ENCODE peak calls at places on chromosomes 3 and 15, in eight cellular contexts. W is endodermal cell, M is transverse colon, H is mammary epithelial cell, T is uterus, A is cardiac fibroblast, G is dorsolateral prefrontal cortex, X is AG09309. Y is an unnamed sample.

GRCh38 chr3:98980915-98981596 is 79.6 kb upstream of the DCBLD2 start:
- DNase-seq in X (no peak), A (peak; percentile 81), H (peak; percentile 93), M (no peak), T (no peak), W (no peak), G (no peak), Y (no peak)

GRCh38 chr3:13565581-13566461 is 16.9 kb downstream of the FBLN2 start:
- DNase-seq in A (no peak), H (no peak), G (no peak), M (no peak), W (no peak), X (no peak), T (no peak), Y (no peak)

GRCh38 chr3:13132281-13132680 is 59.1 kb upstream of the IQSEC1 start:
- DNase-seq in W (peak; percentile 37), X (no peak), M (peak; percentile 2), H (no peak), G (no peak), T (no peak), A (no peak), Y (no peak)

GRCh38 chr3:64836097-64836496 is 148.3 kb upstream of the ADAMTS9 start:
- DNase-seq in G (no peak), T (no peak), X (no peak), W (no peak), H (peak; percentile 48), A (no peak), M (no peak), Y (no peak)

GRCh38 chr15:34610388-34610787 is 26.9 kb upstream of the GOLGA8B start:
- DNase-seq in T (no peak), H (peak; percentile 5), W (no peak), X (no peak), M (no peak), A (peak; percentile 49), G (no peak), Y (peak; percentile 29)

GRCh38 chr15:37053070-37053653 is 47.2 kb downstream of the MEIS2 start:
- DNase-seq in H (no peak), T (no peak), X (no peak), A (peak; percentile 31), G (no peak), W (no peak), M (no peak), Y (no peak)

GRCh38 chr3:101567528-101568317 is 6.1 kb downstream of the TRMT10C start:
- DNase-seq in X (no peak), G (no peak), A (no peak), M (no peak), H (no peak), T (no peak), W (no peak), Y (no peak)

GRCh38 chr3:58531956-58532355 is 5.0 kb downstream of the ACOX2 start:
- DNase-seq in T (no peak), G (no peak), X (no peak), M (no peak), W (no peak), H (peak; percentile 13), A (peak; percentile 29), Y (no peak)

GRCh38 chr3:179263134-179263533 is 12.2 kb upstream of the KCNMB3 start:
- DNase-seq in M (no peak), G (no peak), T (no peak), X (no peak), A (no peak), H (no peak), W (no peak), Y (no peak)

GRCh38 chr15:39931615-39932014 is 2.3 kb upstream of the EIF2AK4 start:
- DNase-seq in X (no peak), H (no peak), T (no peak), W (no peak), M (no peak), A (peak; percentile 31), G (no peak), Y (no peak)

GRCh38 chr3:72698154-72698917 is 149.9 kb downstream of the SHQ1 start:
- DNase-seq in X (no peak), H (no peak), T (no peak), G (no peak), A (no peak), M (no peak), W (peak; percentile 88), Y (no peak)

GRCh38 chr3:172707967-172708366 is 2.9 kb downstream of the NCEH1 start:
- DNase-seq in H (peak; percentile 13), A (peak; percentile 88), T (no peak), M (no peak), G (no peak), W (no peak), X (peak; percentile 66), Y (no peak)

GRCh38 chr3:166274996-166275395 is 437.8 kb upstream of the BCHE start:
- DNase-seq in A (no peak), X (no peak), T (no peak), W (no peak), H (no peak), M (no peak), G (no peak), Y (no peak)

GRCh38 chr3:178117641-178118040 is 418.6 kb upstream of the KCNMB2 start:
- DNase-seq in X (no peak), A (peak; percentile 29), M (no peak), W (no peak), G (no peak), H (no peak), T (no peak), Y (no peak)

GRCh38 chr15:87871738-87872315 is 384.7 kb downstream of the NTRK3 start:
- DNase-seq in W (no peak), H (no peak), G (no peak), M (no peak), A (peak; percentile 45), X (no peak), T (no peak), Y (no peak)

GRCh38 chr3:132347095-132347494 is 29.9 kb downstream of the ACP3 start:
- DNase-seq in M (no peak), A (peak; percentile 96), X (peak; percentile 16), W (no peak), G (no peak), T (no peak), H (peak; percentile 73), Y (no peak)

GRCh38 chr3:39166134-39166710 is 12.8 kb upstream of the CSRNP1 start:
- DNase-seq in A (peak; percentile 92), W (peak; percentile 83), M (no peak), G (no peak), T (no peak), X (peak; percentile 93), H (peak; percentile 79), Y (no peak)

GRCh38 chr3:138960417-138960852 is 13.4 kb downstream of the FOXL2NB start:
- DNase-seq in M (no peak), T (no peak), X (no peak), H (no peak), W (no peak), G (no peak), A (no peak), Y (no peak)

GRCh38 chr3:126124148-126124868 is 40.4 kb upstream of the SLC41A3 start:
- DNase-seq in T (peak; percentile 5), X (no peak), M (peak; percentile 6), W (peak; percentile 81), A (no peak), G (peak; percentile 34), H (no peak), Y (no peak)
- H3K4me3 ChIP-seq in T (no peak overlapping the region), X (no peak overlapping the region), M (no peak overlapping the region), W (no peak overlapping the region), A (no peak overlapping the region), G (no peak overlapping the region), H (no peak overlapping the region), Y (no peak overlapping the region)

GRCh38 chr15:72338617-72339321 is 18.8 kb upstream of the CELF6 start:
- DNase-seq in A (peak; percentile 97), W (no peak), X (peak; percentile 99), T (no peak), M (no peak), H (no peak), G (no peak), Y (no peak)
- H3K4me3 ChIP-seq in A (no peak overlapping the region), W (no peak overlapping the region), X (no peak overlapping the region), T (no peak overlapping the region), M (no peak overlapping the region), H (no peak overlapping the region), G (no peak overlapping the region), Y (no peak overlapping the region)

GRCh38 chr3:11567516-11568467 is 75.9 kb downstream of the VGLL4 start:
- DNase-seq in M (no peak), A (peak; percentile 96), T (peak; percentile 50), W (no peak), X (no peak), G (no peak), H (peak; percentile 92), Y (no peak)

GRCh38 chr3:11566916-11567315 is 76.8 kb downstream of the VGLL4 start:
- DNase-seq in A (no peak), M (no peak), W (peak; percentile 77), G (no peak), T (no peak), X (no peak), H (no peak), Y (no peak)

GRCh38 chr3:11569156-11569741 is 74.5 kb downstream of the VGLL4 start:
- DNase-seq in T (peak; percentile 16), W (no peak), X (no peak), H (no peak), A (no peak), M (no peak), G (no peak), Y (no peak)

GRCh38 chr3:11570251-11570650 is 73.5 kb downstream of the VGLL4 start:
- DNase-seq in H (no peak), W (no peak), T (peak; percentile 16), M (no peak), A (no peak), X (no peak), G (no peak), Y (no peak)

DNA sequence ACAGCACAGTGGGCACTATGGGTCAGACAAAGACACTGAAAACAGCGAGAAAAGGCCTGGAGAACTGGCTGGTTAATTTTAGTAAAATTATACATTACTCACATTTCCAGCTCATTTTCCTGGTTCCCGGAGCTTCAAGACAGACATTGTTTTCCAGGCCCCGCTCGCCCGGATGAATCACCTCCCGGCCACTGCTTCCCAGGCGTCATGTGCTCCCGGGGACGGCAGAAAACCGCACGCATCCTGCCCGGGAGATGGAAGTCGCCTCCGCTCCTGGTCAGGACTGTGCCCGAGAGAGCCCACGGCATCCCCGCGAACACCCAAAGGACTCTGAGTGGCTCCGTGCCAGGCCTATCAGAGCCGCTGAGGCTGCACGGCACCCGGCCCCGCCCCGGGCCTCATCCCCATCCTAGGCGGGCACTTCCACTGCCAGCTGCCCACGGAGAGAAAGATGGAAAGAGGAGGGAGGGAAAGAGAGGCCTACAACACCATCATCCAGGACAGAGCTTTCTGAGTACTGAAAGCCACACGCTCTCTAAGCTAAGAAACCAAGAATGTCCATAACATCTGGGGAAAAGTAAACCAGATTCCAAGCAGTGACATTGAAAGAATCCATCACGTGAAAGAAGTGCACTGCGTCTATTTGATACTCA is 75.1 kb downstream of the VGLL4 start:
- DNase-seq in W (no peak), H (peak; percentile 92), A (peak; percentile 97), M (peak; percentile 46), T (peak; percentile 79), X (peak; percentile 79), G (peak; percentile 83), Y (no peak)
- H3K4me3 ChIP-seq in W (no peak overlapping the region), H (no peak overlapping the region), A (peak overlapping the region; percentile 47), M (no peak overlapping the region), T (peak overlapping the region; percentile 25), X (peak overlapping the region; percentile 40), G (peak overlapping the region; percentile 66), Y (no peak overlapping the region)

DNA sequence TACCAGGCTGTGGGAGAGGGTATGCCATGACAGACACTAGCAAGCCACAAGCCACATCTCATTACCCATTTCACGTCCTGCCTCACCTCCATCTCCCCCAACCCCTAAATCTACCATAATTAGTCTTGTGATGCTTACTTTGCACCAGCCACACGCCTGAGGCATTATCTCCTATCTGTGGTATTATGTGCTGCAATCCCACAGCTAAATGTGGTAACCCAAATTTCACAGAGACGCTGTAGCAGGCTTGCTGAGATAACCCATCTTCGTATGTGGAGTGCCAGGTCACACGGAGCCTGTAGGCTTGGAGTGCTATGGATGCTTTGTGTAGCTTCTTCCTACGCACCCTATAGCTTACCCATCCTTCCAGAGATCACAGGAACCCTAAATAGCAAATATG is 256.7 kb upstream of the KCNH8 start:
- DNase-seq in G (no peak), M (no peak), X (no peak), H (no peak), A (no peak), T (no peak), W (no peak), Y (peak; percentile 95)
- H3K4me3 ChIP-seq in G (no peak overlapping the region), M (no peak overlapping the region), X (no peak overlapping the region), H (no peak overlapping the region), A (no peak overlapping the region), T (no peak overlapping the region), W (no peak overlapping the region), Y (no peak overlapping the region)